ENCODE peak calls at places on chromosomes 7 and 10, in five cellular contexts. One of them, this sample, is unnamed.

GRCh38 chr10:1685671-1686450 is 51.5 kb downstream of the ADARB2 start:
- DNase-seq in HS-5: no peak
- DNase-seq in AML-193: no peak
- DNase-seq in stromal cell of bone marrow: no peak
- DNase-seq in cardiac fibroblast: no peak
- DNase-seq in this sample: no peak

GRCh38 chr10:209357-209756 is 74.1 kb downstream of the ZMYND11 start:
- DNase-seq in HS-5: no peak
- DNase-seq in cardiac fibroblast: peak; percentile 18
- DNase-seq in AML-193: peak; percentile 34
- DNase-seq in stromal cell of bone marrow: no peak
- DNase-seq in this sample: no peak

GRCh38 chr10:21330628-21331020 is 194.9 kb downstream of the SKIDA1 start:
- DNase-seq in AML-193: no peak
- DNase-seq in HS-5: no peak
- DNase-seq in stromal cell of bone marrow: no peak
- DNase-seq in cardiac fibroblast: peak; percentile 46
- DNase-seq in this sample: no peak

GRCh38 chr10:112908507-112908906 is 41.5 kb upstream of the TCF7L2 start:
- DNase-seq in AML-193: no peak
- DNase-seq in cardiac fibroblast: no peak
- DNase-seq in HS-5: no peak
- DNase-seq in stromal cell of bone marrow: no peak
- DNase-seq in this sample: no peak

GRCh38 chr10:45380903-45381610 is 7.0 kb downstream of the ALOX5 start:
- DNase-seq in stromal cell of bone marrow: no peak
- DNase-seq in cardiac fibroblast: no peak
- DNase-seq in AML-193: no peak
- DNase-seq in HS-5: no peak
- DNase-seq in this sample: no peak

GRCh38 chr10:46551701-46552525 is 4.5 kb downstream of the GPRIN2 start:
- DNase-seq in HS-5: no peak
- DNase-seq in stromal cell of bone marrow: no peak
- DNase-seq in cardiac fibroblast: no peak
- DNase-seq in AML-193: no peak
- DNase-seq in this sample: no peak

GRCh38 chr7:82209200-82209599 is 234.4 kb downstream of the CACNA2D1 start:
- DNase-seq in cardiac fibroblast: no peak
- DNase-seq in HS-5: no peak
- DNase-seq in stromal cell of bone marrow: no peak
- DNase-seq in AML-193: no peak
- DNase-seq in this sample: no peak

GRCh38 chr7:39749177-39749576 is 125.8 kb downstream of the RALA start:
- DNase-seq in cardiac fibroblast: peak; percentile 29
- DNase-seq in HS-5: peak; percentile 80
- DNase-seq in stromal cell of bone marrow: peak; percentile 70
- DNase-seq in AML-193: no peak
- DNase-seq in this sample: no peak

GRCh38 chr10:98920807-98921206 is 314.8 kb downstream of the HPSE2 start:
- DNase-seq in HS-5: no peak
- DNase-seq in cardiac fibroblast: peak; percentile 1
- DNase-seq in stromal cell of bone marrow: no peak
- DNase-seq in AML-193: no peak
- DNase-seq in this sample: no peak

GRCh38 chr10:30063098-30063497 is 3.7 kb upstream of the JCAD start:
- DNase-seq in cardiac fibroblast: peak; percentile 79
- DNase-seq in stromal cell of bone marrow: peak; percentile 89
- DNase-seq in AML-193: no peak
- DNase-seq in HS-5: no peak
- DNase-seq in this sample: no peak

GRCh38 chr10:131453772-131454634 is 142.5 kb upstream of the TCERG1L start:
- DNase-seq in HS-5: no peak
- DNase-seq in cardiac fibroblast: peak; percentile 23
- DNase-seq in stromal cell of bone marrow: no peak
- DNase-seq in AML-193: peak; percentile 20
- DNase-seq in this sample: no peak

GRCh38 chr10:92914478-92915066 is 66.3 kb downstream of the EXOC6 start:
- DNase-seq in HS-5: no peak
- DNase-seq in stromal cell of bone marrow: peak; percentile 27
- DNase-seq in AML-193: peak; percentile 58
- DNase-seq in cardiac fibroblast: peak; percentile 54
- DNase-seq in this sample: no peak